ENCODE peak calls at places on chromosomes 11 and 22, in seven cellular contexts. D is PC-3, X is hepatocyte, Y is GM23338, N is GM23248, C is MM.1S, M is HCT116. G is an unnamed sample. For H3K4me1, the result is how much of the 10 kb centered on the place peaks cover.

GRCh38 chr11:45794169-45794568 is 10.8 kb upstream of the SLC35C1 start:
- DNase-seq in C (no peak), D (no peak), X (no peak), Y (no peak), M (no peak), N (no peak), G (no peak)

GRCh38 chr11:66443602-66444001 is 5.0 kb upstream of the MRPL11 start:
- DNase-seq in M (peak), N (peak), X (no peak), D (peak), C (no peak), Y (no peak), G (no peak)

GRCh38 chr22:23850136-23850611 is 7.5 kb upstream of the SLC2A11 start:
- DNase-seq in M (no peak), Y (no peak), D (no peak), X (no peak), N (no peak), C (peak), G (no peak)

GRCh38 chr11:1391165-1392010 is 1.7 kb downstream of the BRSK2 start:
- DNase-seq in M (no peak), X (no peak), Y (peak), D (no peak), C (no peak), N (no peak), G (peak)

GRCh38 chr11:116970485-116971292 is 127.5 kb downstream of the SIK3 start:
- DNase-seq in N (peak), X (no peak), M (no peak), D (peak), Y (no peak), C (no peak), G (no peak)

GRCh38 chr11:9973921-9974320 is 310.0 kb downstream of the SWAP70 start:
- DNase-seq in Y (no peak), C (no peak), M (no peak), X (no peak), N (peak), D (peak), G (no peak)

GRCh38 chr22:35963237-35963810 is 65.3 kb downstream of the RBFOX2 start:
- DNase-seq in X (no peak), D (no peak), N (no peak), C (no peak), M (no peak), Y (no peak), G (no peak)

GRCh38 chr11:33133761-33134160 is 27.5 kb downstream of the CSTF3 start:
- DNase-seq in M (no peak), D (no peak), C (no peak), Y (peak), X (no peak), N (no peak), G (no peak)

GRCh38 chr11:114060402-114061052 is 1.0 kb downstream of the ZBTB16 start:
- DNase-seq in N (peak), Y (peak), D (no peak), X (peak), M (no peak), C (no peak), G (peak)

GRCh38 chr22:22195265-22196017 is 49.1 kb upstream of the VPREB1 start:
- DNase-seq in X (peak), C (peak), M (peak), Y (peak), N (peak), D (peak), G (peak)

GRCh38 chr11:113189909-113190667 is 124.3 kb upstream of the TTC12 start:
- DNase-seq in M (no peak), X (no peak), N (peak), Y (no peak), C (no peak), D (peak), G (no peak)

GRCh38 chr22:48827228-48827810 is 1000.4 kb downstream of the BRD1 start:
- DNase-seq in D (peak), X (no peak), M (no peak), C (no peak), Y (no peak), N (no peak), G (no peak)

GRCh38 chr11:110900426-110900825 is 188.2 kb upstream of the ARHGAP20 start:
- DNase-seq in C (no peak), M (no peak), N (no peak), X (no peak), Y (no peak), D (no peak), G (no peak)

GRCh38 chr11:1138053-1138452 is 19.7 kb upstream of the MUC5AC start:
- DNase-seq in N (peak), C (no peak), M (no peak), X (no peak), D (peak), Y (no peak), G (no peak)

GRCh38 chr11:66607126-66607834 is 9.2 kb upstream of the RBM14 start:
- DNase-seq in N (peak), X (peak), C (no peak), D (no peak), M (no peak), Y (no peak), G (no peak)

GRCh38 chr22:44363214-44363979 is 50.6 kb upstream of the SHISAL1 start:
- DNase-seq in N (peak), D (peak), C (no peak), X (peak), Y (no peak), M (no peak), G (no peak)

GRCh38 chr11:66686801-66687750 is 9.4 kb upstream of the RBM4B start:
- DNase-seq in D (no peak), M (no peak), X (no peak), Y (no peak), C (no peak), N (no peak), G (no peak)

GRCh38 chr11:83102806-83103205 is 31.1 kb upstream of the RAB30 start:
- DNase-seq in C (no peak), Y (no peak), M (no peak), X (no peak), N (no peak), D (no peak), G (no peak)

GRCh38 chr11:64850979-64851567 is 6.6 kb upstream of the CDC42BPG start:
- DNase-seq in M (no peak), C (peak), N (peak), X (no peak), Y (peak), D (no peak), G (no peak)

GRCh38 chr11:88352139-88352538 is 14.6 kb upstream of the CTSC start:
- DNase-seq in D (peak), N (peak), X (peak), M (no peak), Y (no peak), C (no peak), G (no peak)

GRCh38 chr11:44621140-44621681 is 55.7 kb downstream of the CD82 start:
- DNase-seq in Y (peak), D (peak), C (peak), N (peak), X (peak), M (peak), G (peak)

GRCh38 chr11:45085657-45086501 is 60.6 kb upstream of the PRDM11 start:
- DNase-seq in D (no peak), X (no peak), M (no peak), Y (peak), C (no peak), N (no peak), G (peak)

GRCh38 chr11:32310218-32310601 is 125.1 kb downstream of the WT1 start:
- DNase-seq in D (no peak), C (no peak), X (peak), Y (no peak), N (no peak), M (no peak), G (no peak)

GRCh38 chr11:74583024-74583624 is 9.3 kb upstream of the POLD3 start:
- DNase-seq in D (no peak), X (no peak), N (no peak), Y (no peak), C (no peak), M (no peak), G (no peak)

GRCh38 chr11:95923730-95924413 is at the start of gene MTMR2:
- DNase-seq in Y (peak), M (peak), X (peak), C (peak), N (peak), D (peak), G (peak)

GRCh38 chr11:85946221-85946620 is 91.0 kb downstream of the CCDC83 start:
- DNase-seq in M (no peak), C (no peak), D (peak), X (no peak), Y (no peak), N (peak), G (no peak)

GRCh38 chr11:454043-454442 is 4.0 kb downstream of the PTDSS2 start:
- DNase-seq in C (no peak), M (no peak), D (no peak), N (no peak), Y (no peak), X (no peak), G (no peak)

GRCh38 chr11:94183886-94184264 is 55.2 kb downstream of the PANX1 start:
- DNase-seq in M (peak), X (peak), N (peak), D (peak), C (no peak), Y (peak), G (peak)

GRCh38 chr11:75596914-75597313 is 34.9 kb downstream of the SERPINH1 start:
- DNase-seq in M (no peak), X (no peak), D (no peak), Y (no peak), N (no peak), C (no peak), G (no peak)

GRCh38 chr11:7252683-7253213 is 1.0 kb downstream of the SYT9 start:
- DNase-seq in Y (peak), M (no peak), N (no peak), D (no peak), C (no peak), X (no peak), G (peak)

GRCh38 chr22:44878483-44879300 is 126.3 kb downstream of the ARHGAP8 start:
- DNase-seq in X (no peak), Y (no peak), D (no peak), C (no peak), N (no peak), M (no peak), G (no peak)

GRCh38 chr22:22210375-22210774 is 34.2 kb upstream of the VPREB1 start:
- DNase-seq in N (peak), C (peak), Y (no peak), M (peak), D (peak), X (peak), G (no peak)

GRCh38 chr11:2562181-2562581 is 117.4 kb downstream of the KCNQ1 start:
- DNase-seq in M (no peak), X (no peak), Y (no peak), N (no peak), D (no peak), C (no peak), G (peak)

GRCh38 chr11:61160487-61161189 is 588 bp downstream of the VPS37C start:
- DNase-seq in D (peak), N (peak), X (no peak), Y (no peak), C (no peak), M (no peak), G (no peak)

GRCh38 chr11:11586465-11586864 is 35.3 kb downstream of the GALNT18 start:
- DNase-seq in N (no peak), C (no peak), X (no peak), Y (no peak), M (no peak), D (no peak), G (no peak)

GRCh38 chr11:55714982-55715888 is 53.2 kb downstream of the OR4C6 start:
- DNase-seq in Y (peak), N (peak), C (peak), M (no peak), D (peak), X (no peak), G (no peak)

DNA sequence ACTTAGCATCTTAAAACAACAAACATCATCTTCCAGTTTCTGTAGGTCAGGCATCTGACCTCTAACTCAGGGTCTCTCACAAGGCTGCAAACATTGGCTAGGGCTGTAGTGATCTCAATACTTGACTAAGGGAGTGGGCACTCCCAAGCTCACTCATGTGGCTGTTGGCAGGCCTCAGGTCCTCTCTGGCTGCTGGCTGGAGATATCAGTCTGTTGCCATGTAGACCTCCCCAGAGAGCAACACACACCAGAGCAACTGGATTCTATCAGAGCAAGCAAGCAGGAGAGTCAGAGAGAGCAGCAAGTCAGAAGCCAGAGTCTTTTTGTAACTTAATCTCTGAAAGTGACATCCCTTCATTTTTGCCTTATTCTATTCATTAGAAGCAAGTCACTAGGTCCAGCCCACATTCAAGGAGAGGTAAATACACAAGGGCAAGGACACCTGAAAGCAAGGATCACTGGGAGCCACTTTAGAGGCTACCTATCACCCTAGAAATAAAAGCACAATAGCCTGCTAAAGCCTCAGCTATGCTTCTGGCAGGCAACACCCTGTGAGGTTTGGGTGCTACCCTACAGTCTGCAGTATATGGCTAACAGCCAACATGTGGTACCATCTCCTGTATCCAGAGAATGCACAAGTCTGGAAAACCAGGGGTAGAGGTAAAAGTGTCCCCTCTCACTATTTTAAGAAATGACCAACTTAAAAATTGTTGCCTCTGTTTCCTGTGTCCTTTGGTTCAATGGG is 33.5 kb upstream of the CD44 start:
- DNase-seq in Y (no peak), N (peak), X (no peak), M (no peak), D (no peak), C (no peak), G (no peak)
- TF ChIP-seq EZH2phosphoT487 in Y (no peak), N (no peak), X (no peak), M (no peak), D (no peak), C (no peak), G (no peak)

DNA sequence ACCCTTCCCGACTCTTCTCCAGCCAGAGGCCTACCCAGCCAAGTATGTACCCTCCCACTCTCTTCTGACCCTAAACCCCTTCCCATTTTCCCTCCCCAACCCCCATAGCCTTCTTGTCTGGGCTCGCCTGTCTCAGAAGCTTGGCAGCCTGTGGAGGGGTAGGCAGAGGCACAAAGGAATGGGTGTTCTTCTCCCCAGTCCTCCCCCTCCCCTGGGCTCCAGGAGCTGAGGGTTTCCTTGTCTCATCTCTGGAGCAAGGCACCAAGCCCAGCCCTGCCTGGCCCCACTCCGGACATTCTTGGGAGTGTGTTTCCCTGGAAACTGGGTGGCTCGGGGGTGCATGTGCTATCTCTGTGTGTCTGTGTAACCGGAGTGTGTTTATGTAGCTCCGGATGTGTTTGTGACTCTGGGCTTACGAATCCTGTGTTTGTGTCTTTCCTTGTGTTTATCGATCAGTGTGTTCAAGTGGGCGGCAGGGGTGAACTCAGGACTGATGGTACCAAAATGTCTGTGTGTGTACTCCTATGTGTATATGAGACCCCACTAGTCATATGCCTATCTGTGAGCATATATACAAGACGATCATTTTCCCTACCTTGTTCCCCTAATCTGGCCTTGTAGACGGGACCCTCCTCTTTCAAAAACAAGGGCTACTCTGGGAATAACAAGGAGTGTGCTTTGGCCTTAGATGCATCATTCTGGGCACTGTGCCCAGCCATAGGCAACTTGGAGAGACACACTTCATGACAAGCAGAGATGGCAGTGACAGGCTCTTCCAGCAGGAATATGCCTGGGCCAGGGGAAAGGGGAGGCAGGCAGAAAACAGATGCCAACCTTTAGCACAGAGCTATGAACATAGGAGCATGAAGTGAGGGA is 10.9 kb downstream of the PHLDB1 start:
- DNase-seq in Y (no peak), M (no peak), X (no peak), N (peak), D (peak), C (no peak), G (peak)
- H3K4me1 ChIP-seq in Y (half or more), M (half or more), X (half or more), N (half or more), D (under half), C (under half), G (half or more)

GRCh38 chr11:70709596-70709995 is 311.3 kb downstream of the CTTN start:
- DNase-seq in X (no peak), N (no peak), Y (no peak), M (no peak), C (no peak), D (no peak), G (no peak)

GRCh38 chr11:70711911-70712185 is 313.5 kb downstream of the CTTN start:
- DNase-seq in M (no peak), Y (no peak), C (no peak), N (no peak), X (no peak), D (no peak), G (no peak)

GRCh38 chr11:70712471-70712870 is 314.1 kb downstream of the CTTN start:
- DNase-seq in N (peak), X (no peak), M (no peak), C (no peak), Y (peak), D (no peak), G (peak)

GRCh38 chr11:70710192-70710965 is 312.1 kb downstream of the CTTN start:
- DNase-seq in D (no peak), N (no peak), Y (no peak), X (peak), M (no peak), C (no peak), G (no peak)

DNA sequence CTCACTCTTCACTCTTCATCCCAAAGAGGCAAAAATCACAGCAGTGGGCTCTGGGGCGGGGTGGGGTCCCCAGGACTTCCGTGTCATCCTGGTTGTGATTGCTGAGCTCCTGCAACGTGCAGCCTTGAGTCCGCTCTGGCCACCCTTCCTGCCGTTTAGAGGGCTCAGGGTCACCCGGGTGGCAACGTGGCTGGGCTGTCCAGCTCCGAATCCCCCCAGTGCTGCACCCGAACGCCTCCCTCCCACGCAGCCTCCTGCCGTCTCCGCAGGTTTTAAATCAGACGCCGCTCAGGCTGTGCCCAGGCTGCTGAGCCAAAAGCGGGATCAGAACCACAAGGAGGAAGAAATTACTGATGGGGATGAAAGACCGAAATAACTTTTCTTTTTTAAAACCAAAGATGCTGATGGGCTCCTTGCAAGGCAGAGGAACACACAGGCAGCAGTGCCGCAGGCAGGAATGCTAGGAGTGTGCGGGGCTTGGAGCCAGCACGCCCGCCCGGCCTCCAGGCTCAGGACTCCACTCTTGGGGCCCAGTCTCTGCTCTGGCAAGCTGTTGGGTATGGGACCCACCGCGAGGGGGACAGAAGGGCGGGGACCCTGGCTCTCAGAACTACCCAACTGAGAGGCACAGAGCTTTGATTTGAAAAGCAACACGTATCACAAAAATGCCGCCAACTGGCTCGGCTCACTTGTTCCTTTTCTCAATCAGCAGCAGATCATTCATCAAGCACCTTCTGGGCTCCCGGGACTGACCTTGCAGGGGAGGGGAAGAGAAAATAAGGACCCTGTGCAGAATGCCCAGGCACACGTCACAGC is 313.0 kb downstream of the CTTN start:
- DNase-seq in X (no peak), D (no peak), M (no peak), C (no peak), N (no peak), Y (no peak), G (no peak)
- TF ChIP-seq EZH2 in X (no peak), D (no peak), M (no peak), C (no peak), N (no peak), Y (no peak), G (no peak)

GRCh38 chr11:57648791-57649735 is 649 bp downstream of the YPEL4 start:
- DNase-seq in Y (peak), X (peak), D (no peak), N (peak), M (no peak), C (peak), G (peak)

GRCh38 chr11:57647960-57648776 is 1.5 kb downstream of the YPEL4 start:
- DNase-seq in D (no peak), X (peak), Y (peak), N (peak), C (no peak), M (no peak), G (no peak)

GRCh38 chr11:57651408-57651807 is 1.7 kb upstream of the YPEL4 start:
- DNase-seq in X (no peak), N (no peak), D (no peak), M (no peak), Y (no peak), C (no peak), G (no peak)

GRCh38 chr11:57650739-57651090 is 1.0 kb upstream of the YPEL4 start:
- DNase-seq in M (no peak), X (no peak), Y (no peak), C (no peak), D (no peak), N (no peak), G (no peak)

GRCh38 chr11:57649826-57650738 is at the start of gene YPEL4:
- DNase-seq in Y (peak), N (peak), C (no peak), D (peak), M (no peak), X (peak), G (peak)
- TF ChIP-seq EZH2phosphoT487 in Y (no peak), N (no peak), C (no peak), D (no peak), M (no peak), X (no peak), G (no peak)

G was measured in neural progenitor cell.